ENCODE peak calls at places on chromosomes 13 and 19, in five cellular contexts. T is neural crest cell, U is myocyte, C is WERI-Rb-1, N is caudate nucleus. P is an unnamed sample.

GRCh38 chr19:10290439-10290875 is 705 bp downstream of the ICAM5 start:
- DNase-seq in N (no peak), T (no peak), U (peak), C (no peak), P (no peak)

GRCh38 chr13:95301947-95302386 is 716 bp upstream of the ABCC4 start:
- DNase-seq in U (no peak), T (no peak), C (no peak), N (no peak), P (peak)

GRCh38 chr13:57633141-57633949 is 1.8 kb downstream of the PCDH17 start:
- DNase-seq in C (no peak), N (peak), U (no peak), T (peak), P (no peak)

GRCh38 chr13:49499889-49500660 is 4.3 kb downstream of the PHF11 start:
- DNase-seq in C (no peak), U (peak), T (no peak), N (no peak), P (no peak)

GRCh38 chr13:109857803-109858202 is 71.4 kb upstream of the IRS2 start:
- DNase-seq in U (no peak), N (no peak), C (no peak), T (no peak), P (no peak)

GRCh38 chr13:26508885-26509284 is 48.6 kb upstream of the WASF3 start:
- DNase-seq in C (no peak), T (no peak), N (no peak), U (peak), P (no peak)

GRCh38 chr13:110334256-110334655 is 27.2 kb downstream of the COL4A2 start:
- DNase-seq in N (no peak), U (peak), T (no peak), C (no peak), P (no peak)

GRCh38 chr13:24328145-24328544 is 18.8 kb downstream of the C1QTNF9 start:
- DNase-seq in T (no peak), N (no peak), C (no peak), U (no peak), P (no peak)

GRCh38 chr19:49699364-49699763 is 8.4 kb downstream of the CPT1C start:
- DNase-seq in T (no peak), C (no peak), N (no peak), U (no peak), P (no peak)

GRCh38 chr13:43388282-43389034 is 365.1 kb downstream of the DNAJC15 start:
- DNase-seq in C (no peak), T (no peak), N (no peak), U (peak), P (no peak)

GRCh38 chr19:10107817-10108367 is 1.7 kb downstream of the PPAN start:
- DNase-seq in C (no peak), T (no peak), U (no peak), N (no peak), P (no peak)

GRCh38 chr13:91358384-91358776 is 10.9 kb downstream of the MIR17HG start:
- DNase-seq in C (no peak), N (no peak), T (no peak), U (peak), P (no peak)

GRCh38 chr13:29436721-29437250 is 158.7 kb downstream of the SLC7A1 start:
- DNase-seq in C (no peak), U (no peak), N (no peak), T (no peak), P (no peak)

GRCh38 chr13:106468948-106469590 is 66.4 kb downstream of the EFNB2 start:
- DNase-seq in U (no peak), T (no peak), N (no peak), C (no peak), P (no peak)

GRCh38 chr13:42991892-42992584 is at the start of gene EPSTI1:
- DNase-seq in C (peak), U (peak), N (peak), T (peak), P (no peak)

GRCh38 chr13:93298741-93299140 is 72.1 kb downstream of the GPC6 start:
- DNase-seq in T (no peak), U (peak), C (no peak), N (no peak), P (no peak)

GRCh38 chr13:112785419-112785856 is 95.6 kb downstream of the ATP11A start:
- DNase-seq in N (no peak), T (no peak), C (no peak), U (no peak), P (no peak)

GRCh38 chr13:59208405-59209195 is 955.1 kb downstream of the DIAPH3 start:
- DNase-seq in U (no peak), N (no peak), T (no peak), C (no peak), P (no peak)

GRCh38 chr13:98129059-98129741 is 13.7 kb upstream of the FARP1 start:
- DNase-seq in N (no peak), U (no peak), C (no peak), T (no peak), P (no peak)

GRCh38 chr13:80312967-80313366 is 28.0 kb downstream of the SPRY2 start:
- DNase-seq in C (no peak), U (no peak), N (no peak), T (no peak), P (no peak)

GRCh38 chr13:22757530-22758120 is 423.2 kb upstream of the SGCG start:
- DNase-seq in C (no peak), T (no peak), N (no peak), U (peak), P (no peak)

GRCh38 chr13:47678201-47678963 is 322.7 kb downstream of the SUCLA2 start:
- DNase-seq in U (no peak), C (no peak), T (no peak), N (no peak), P (no peak)

GRCh38 chr13:94369862-94370491 is 109.5 kb downstream of the DCT start:
- DNase-seq in U (peak), T (no peak), N (no peak), C (no peak), P (no peak)

GRCh38 chr19:1066748-1067340 is at the start of gene ARHGAP45:
- DNase-seq in C (peak), N (no peak), U (no peak), T (no peak), P (peak)

GRCh38 chr13:44075113-44075512 is 195.4 kb downstream of the LACC1 start:
- DNase-seq in U (no peak), N (no peak), T (no peak), C (no peak), P (no peak)

GRCh38 chr13:24650157-24650556 is 30.1 kb upstream of the ATP12A start:
- DNase-seq in C (no peak), T (no peak), U (no peak), N (no peak), P (no peak)

GRCh38 chr13:26919311-26919710 is 158.7 kb upstream of the GPR12 start:
- DNase-seq in N (no peak), T (no peak), U (peak), C (no peak), P (no peak)

GRCh38 chr19:8397746-8398721 is 7.9 kb downstream of the RAB11B start:
- DNase-seq in N (no peak), U (peak), T (no peak), C (no peak), P (no peak)

GRCh38 chr13:41137241-41137640 is 4.6 kb upstream of the KBTBD6 start:
- DNase-seq in N (no peak), C (no peak), T (no peak), U (no peak), P (no peak)